ENCODE peak calls at places on chromosomes 13 and 19, in ten cellular contexts. Q is A549, M is suprapubic skin, H is upper lobe of left lung, C is ovary, K is stomach, E is HepG2, N is K562, P is tibial nerve, A is sigmoid colon. Z is an unnamed sample.

GRCh38 chr19:23539499-23539898 is 144.2 kb upstream of the ZNF91 start:
- DNase-seq in Q (no peak), M (no peak), H (no peak), C (no peak), K (no peak), E (no peak), N (no peak), P (no peak), A (no peak), Z (no peak)

GRCh38 chr19:17846146-17846545 is 1.6 kb downstream of the JAK3 start:
- DNase-seq in Q (no peak), M (no peak), H (no peak), C (no peak), K (no peak), E (no peak), N (no peak), P (no peak), A (no peak), Z (no peak)

GRCh38 chr19:54391589-54392061 is 23.6 kb upstream of the TTYH1 start:
- DNase-seq in Q (no peak), M (no peak), H (no peak), C (no peak), K (no peak), E (peak), N (no peak), P (no peak), A (no peak), Z (no peak)

GRCh38 chr13:76792680-76793334 is 93.4 kb downstream of the KCTD12 start:
- DNase-seq in Q (no peak), M (no peak), H (no peak), C (no peak), K (no peak), E (no peak), N (no peak), P (peak), A (peak), Z (no peak)

GRCh38 chr19:16285769-16286564 is 38.7 kb upstream of the KLF2 start:
- DNase-seq in Q (no peak), M (no peak), H (no peak), C (peak), K (no peak), E (no peak), N (peak), P (no peak), A (no peak), Z (no peak)

GRCh38 chr13:110137677-110138008 is 169.3 kb downstream of the COL4A1 start:
- DNase-seq in Q (peak), M (no peak), H (no peak), C (no peak), K (no peak), E (peak), N (peak), P (peak), A (no peak), Z (peak)

GRCh38 chr19:48724796-48725753 is 5.5 kb upstream of the MAMSTR start:
- DNase-seq in Q (peak), M (no peak), H (peak), C (peak), K (no peak), E (no peak), N (peak), P (peak), A (peak), Z (peak)

GRCh38 chr13:29991343-29991742 is 140.9 kb upstream of the UBL3 start:
- DNase-seq in Q (no peak), M (no peak), H (no peak), C (no peak), K (no peak), E (no peak), N (no peak), P (no peak), A (no peak), Z (no peak)

GRCh38 chr13:44397766-44398223 is 24.2 kb downstream of the SERP2 start:
- DNase-seq in Q (no peak), M (no peak), H (no peak), C (no peak), K (no peak), E (no peak), N (peak), P (no peak), A (peak), Z (no peak)
- TF ChIP-seq EP300 in Q (no peak), M (no peak), H (no peak), C (no peak), K (no peak), E (no peak), N (peak), P (no peak), A (no peak), Z (no peak)

GRCh38 chr13:38688674-38689073 is 1.8 kb downstream of the FREM2 start:
- DNase-seq in Q (no peak), M (no peak), H (no peak), C (peak), K (no peak), E (no peak), N (no peak), P (no peak), A (peak), Z (no peak)
- TF ChIP-seq EP300 in Q (no peak), M (no peak), H (no peak), C (no peak), K (no peak), E (no peak), N (no peak), P (no peak), A (no peak), Z (no peak)

DNA sequence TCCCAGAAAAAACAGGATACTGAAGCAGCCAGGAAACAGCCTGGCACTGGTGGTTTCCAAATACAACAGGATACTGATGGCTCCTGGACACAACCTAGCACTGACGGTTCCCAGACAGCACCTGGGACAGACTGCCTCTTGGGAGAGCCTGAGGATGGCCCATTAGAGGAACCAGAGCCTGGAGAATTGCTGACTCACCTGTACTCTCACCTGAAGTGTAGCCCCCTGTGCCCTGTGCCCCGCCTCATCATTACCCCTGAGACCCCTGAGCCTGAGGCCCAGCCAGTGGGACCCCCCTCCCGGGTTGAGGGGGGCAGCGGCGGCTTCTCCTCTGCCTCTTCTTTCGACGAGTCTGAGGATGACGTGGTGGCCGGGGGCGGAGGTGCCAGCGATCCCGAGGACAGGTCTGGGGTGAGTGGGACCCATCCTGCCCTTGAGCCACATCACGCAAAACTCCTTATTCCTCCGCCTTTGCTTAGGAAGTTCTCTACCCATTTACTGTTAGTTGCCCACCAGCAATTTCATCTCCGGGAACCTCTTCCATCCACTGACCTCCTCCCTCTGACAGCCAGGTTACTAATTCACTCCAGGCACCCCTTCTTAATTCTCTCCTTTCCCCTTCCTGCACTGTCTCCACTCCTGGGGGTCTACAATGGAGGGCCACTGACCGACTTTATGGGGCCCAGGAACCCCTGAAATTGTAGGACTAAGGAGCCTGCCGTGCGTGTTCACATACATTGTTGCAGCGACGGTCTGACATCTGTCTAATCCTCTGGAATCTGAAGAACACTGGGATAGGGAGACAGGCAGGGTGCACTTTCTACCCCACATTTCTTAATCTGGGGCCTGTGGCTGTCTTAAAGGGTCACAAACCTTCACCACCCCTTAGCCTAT is 1.2 kb downstream of the ITPKC start:
- DNase-seq in Q (peak), M (no peak), H (peak), C (peak), K (no peak), E (peak), N (peak), P (peak), A (no peak), Z (no peak)
- TF ChIP-seq EP300 in Q (no peak), M (no peak), H (no peak), C (no peak), K (no peak), E (no peak), N (no peak), P (no peak), A (no peak), Z (no peak)

DNA sequence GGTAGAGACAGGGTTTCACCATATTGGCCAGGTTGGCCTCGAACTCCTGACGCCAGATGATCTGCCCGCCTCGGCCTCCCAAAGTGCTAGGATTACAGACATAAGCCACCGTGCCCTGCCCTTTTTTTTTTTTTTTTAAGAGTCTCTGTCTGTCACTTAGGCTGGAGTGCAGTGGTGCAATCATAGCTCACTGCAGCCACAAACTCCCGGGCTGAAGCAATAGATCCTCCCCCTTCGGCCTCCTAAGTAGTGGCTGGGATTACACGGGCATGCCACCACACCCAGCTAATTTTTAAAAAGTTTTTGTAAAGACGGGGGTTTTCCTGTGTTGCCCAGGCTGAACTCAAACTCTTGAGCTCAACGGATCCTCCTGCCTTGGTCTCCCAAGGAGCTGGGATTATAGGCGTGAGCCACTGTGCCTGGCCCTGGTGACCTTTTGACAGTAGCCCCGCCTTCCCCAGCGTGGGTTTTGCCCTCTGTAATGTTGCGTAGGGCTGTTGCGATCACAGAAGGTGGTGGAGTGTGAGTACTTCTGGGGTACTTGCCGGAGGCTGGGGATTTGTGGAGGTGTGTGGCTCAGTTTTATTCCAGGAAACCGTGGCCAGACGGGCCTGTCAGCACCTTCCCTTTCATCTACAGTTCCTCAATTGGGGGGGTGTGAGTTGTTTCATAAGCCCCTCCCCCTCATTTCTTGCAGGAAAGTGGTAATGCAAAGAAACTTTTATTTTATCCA is 11.6 kb upstream of the RETN start:
- DNase-seq in Q (no peak), M (no peak), H (no peak), C (no peak), K (no peak), E (no peak), N (no peak), P (no peak), A (no peak), Z (no peak)
- TF ChIP-seq EP300 in Q (no peak), M (no peak), H (no peak), C (no peak), K (no peak), E (no peak), N (no peak), P (no peak), A (no peak), Z (no peak)

GRCh38 chr19:685457-685931 is 9.3 kb downstream of the FSTL3 start:
- DNase-seq in Q (no peak), M (no peak), H (peak), C (no peak), K (no peak), E (no peak), N (no peak), P (no peak), A (no peak), Z (no peak)
- TF ChIP-seq EP300 in Q (no peak), M (no peak), H (no peak), C (no peak), K (no peak), E (no peak), N (no peak), P (no peak), A (no peak), Z (no peak)

GRCh38 chr19:56821209-56821608 is 19.3 kb downstream of the PEG3 start:
- DNase-seq in Q (no peak), M (no peak), H (no peak), C (no peak), K (no peak), E (no peak), N (no peak), P (no peak), A (no peak), Z (no peak)
- TF ChIP-seq EP300 in Q (no peak), M (no peak), H (no peak), C (no peak), K (no peak), E (no peak), N (no peak), P (no peak), A (no peak), Z (no peak)

DNA sequence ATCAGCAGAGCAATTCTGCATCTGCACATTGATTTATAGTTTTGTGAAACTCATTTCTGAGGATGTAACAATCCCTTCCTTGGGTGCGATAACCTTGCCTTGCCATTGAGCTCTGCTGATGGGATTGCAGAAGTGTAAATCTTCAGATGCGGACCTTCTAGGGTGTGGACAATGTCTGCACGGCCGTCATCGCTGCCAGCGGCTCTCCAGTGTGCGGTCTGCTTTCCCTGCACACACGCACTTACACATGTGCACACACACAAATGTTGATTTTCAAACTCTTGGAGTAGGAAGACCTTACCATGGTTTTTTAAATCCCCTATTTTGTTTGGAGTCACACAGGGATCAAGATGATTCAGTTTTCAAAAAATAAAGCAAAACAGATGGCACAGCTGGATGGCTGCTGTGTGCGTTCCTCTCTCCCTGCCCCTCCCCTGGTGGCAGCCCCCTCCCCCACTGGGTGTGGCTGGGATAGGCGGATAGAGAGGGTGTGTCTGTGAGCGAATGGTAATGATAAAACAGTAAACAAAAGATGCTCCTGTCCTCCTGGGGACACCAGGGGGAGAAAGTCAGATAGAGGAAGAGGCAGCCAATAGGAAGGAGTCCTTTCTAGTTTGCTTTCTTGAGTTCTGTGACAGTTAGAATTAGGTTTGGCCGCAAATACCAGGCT is 6.3 kb downstream of the TMEM255B start:
- DNase-seq in Q (no peak), M (no peak), H (no peak), C (no peak), K (no peak), E (no peak), N (peak), P (no peak), A (peak), Z (no peak)
- TF ChIP-seq EP300 in Q (no peak), M (no peak), H (no peak), C (no peak), K (no peak), E (no peak), N (no peak), P (no peak), A (no peak), Z (no peak)